ENCODE peak calls at places on chromosomes 12 and 14, in six cellular contexts. K is A673, S is heart right ventricle, M is fibroblast of lung, T is uterus, V is PC-9. J is an unnamed sample.

GRCh38 chr12:58873496-58873895 is 46.8 kb downstream of the LRIG3 start:
- DNase-seq in K (no peak), S (no peak), M (no peak), T (no peak), V (no peak), J (no peak)

GRCh38 chr12:98793121-98793520 is 148.0 kb downstream of the APAF1 start:
- DNase-seq in K (no peak), S (no peak), M (no peak), T (no peak), V (no peak), J (no peak)

GRCh38 chr14:90388437-90388836 is 8.4 kb upstream of the CALM1 start:
- DNase-seq in K (peak; percentile 74), S (no peak), M (peak; percentile 86), T (no peak), V (peak; percentile 19), J (no peak)

GRCh38 chr14:70822706-70823185 is 13.4 kb upstream of the MAP3K9 start:
- DNase-seq in K (no peak), S (peak; percentile 34), M (no peak), T (peak; percentile 22), V (peak; percentile 59), J (peak; percentile 53)

GRCh38 chr14:56491299-56492285 is 88.0 kb upstream of the TMEM260 start:
- DNase-seq in K (peak; percentile 90), S (peak; percentile 25), M (peak; percentile 53), T (no peak), V (peak; percentile 27), J (no peak)

GRCh38 chr14:104080557-104081492 is 4.7 kb upstream of the ASPG start:
- DNase-seq in K (no peak), S (no peak), M (no peak), T (no peak), V (no peak), J (no peak)

GRCh38 chr12:95953000-95953399 is 9.9 kb downstream of the AMDHD1 start:
- DNase-seq in K (peak; percentile 27), S (no peak), M (no peak), T (no peak), V (no peak), J (no peak)

GRCh38 chr14:100115726-100116125 is 43.7 kb downstream of the DEGS2 start:
- DNase-seq in K (no peak), S (no peak), M (no peak), T (no peak), V (no peak), J (no peak)

GRCh38 chr12:20212658-20213387 is 155.5 kb upstream of the PDE3A start:
- DNase-seq in K (peak; percentile 98), S (peak; percentile 89), M (peak; percentile 100), T (peak; percentile 84), V (peak; percentile 86), J (peak; percentile 89)

GRCh38 chr14:59028476-59029202 is 159.8 kb upstream of the DAAM1 start:
- DNase-seq in K (peak; percentile 75), S (peak; percentile 25), M (peak; percentile 96), T (peak; percentile 58), V (peak; percentile 56), J (peak; percentile 80)

GRCh38 chr12:117155278-117156060 is 34.8 kb downstream of the FBXO21 start:
- DNase-seq in K (peak; percentile 51), S (peak; percentile 46), M (peak; percentile 26), T (peak; percentile 28), V (peak; percentile 66), J (peak; percentile 49)

GRCh38 chr14:95548328-95548929 is 13.6 kb downstream of the GLRX5 start:
- DNase-seq in K (no peak), S (no peak), M (no peak), T (no peak), V (no peak), J (no peak)

GRCh38 chr14:20682435-20683124 is 1.8 kb upstream of the RNASE4 start:
- DNase-seq in K (peak; percentile 95), S (peak; percentile 93), M (peak; percentile 94), T (peak; percentile 90), V (peak; percentile 71), J (peak; percentile 95)

GRCh38 chr14:49581209-49581960 is 4.8 kb downstream of the RPS29 start:
- DNase-seq in K (no peak), S (no peak), M (no peak), T (no peak), V (no peak), J (no peak)

GRCh38 chr14:88825078-88825458 is 617 bp downstream of the TTC8 start:
- DNase-seq in K (no peak), S (no peak), M (no peak), T (no peak), V (no peak), J (no peak)

GRCh38 chr12:60035835-60036234 is 440.0 kb downstream of the SLC16A7 start:
- DNase-seq in K (no peak), S (no peak), M (no peak), T (no peak), V (no peak), J (no peak)

GRCh38 chr14:100615736-100616695 is 28.8 kb upstream of the BEGAIN start:
- DNase-seq in K (no peak), S (no peak), M (no peak), T (peak; percentile 2), V (no peak), J (peak; percentile 24)

GRCh38 chr12:116366456-116366776 is 88.9 kb upstream of the MED13L start:
- DNase-seq in K (peak; percentile 86), S (no peak), M (no peak), T (no peak), V (no peak), J (no peak)

GRCh38 chr12:95201056-95201670 is 16.1 kb downstream of the FGD6 start:
- DNase-seq in K (no peak), S (no peak), M (no peak), T (no peak), V (peak; percentile 46), J (no peak)

GRCh38 chr12:65074932-65075331 is 46.2 kb downstream of the WIF1 start:
- DNase-seq in K (no peak), S (no peak), M (no peak), T (no peak), V (no peak), J (no peak)

GRCh38 chr14:67806228-67806627 is 10.2 kb downstream of the ZFYVE26 start:
- DNase-seq in K (peak; percentile 59), S (no peak), M (no peak), T (no peak), V (no peak), J (no peak)

GRCh38 chr14:67798731-67799130 is 17.7 kb downstream of the ZFYVE26 start:
- DNase-seq in K (no peak), S (no peak), M (no peak), T (no peak), V (no peak), J (no peak)

DNA sequence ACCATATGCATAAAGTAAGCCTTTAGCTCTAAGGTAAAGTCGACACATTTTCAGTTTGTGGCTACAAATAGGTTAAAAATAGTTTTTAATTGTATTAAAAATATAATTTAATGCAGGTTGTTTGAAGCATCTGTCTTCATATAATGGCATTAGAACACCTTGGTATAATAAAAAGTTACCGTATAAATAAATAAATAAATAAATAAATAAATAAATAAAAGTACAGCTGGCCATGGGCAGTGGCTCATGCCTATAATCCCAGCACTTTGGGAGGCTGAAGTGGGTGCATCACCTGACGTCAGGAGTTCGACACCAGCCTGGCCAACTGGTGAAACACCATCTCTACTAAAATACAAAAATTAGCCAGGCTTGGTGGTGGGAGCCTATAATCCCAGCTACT is 15.6 kb downstream of the ZFYVE26 start:
- DNase-seq in K (no peak), S (no peak), M (no peak), T (no peak), V (no peak), J (no peak)
- H3K36me3 ChIP-seq in K (peaks cover 21% of the 10 kb centered on the region), S (peaks cover 74% of the 10 kb centered on the region), M (peaks cover 6% of the 10 kb centered on the region), T (no peaks in the 10 kb centered on the region), V (no peaks in the 10 kb centered on the region), J (peaks cover 24% of the 10 kb centered on the region)

GRCh38 chr12:103880299-103881142 is 39.5 kb upstream of the NT5DC3 start:
- DNase-seq in K (no peak), S (no peak), M (no peak), T (no peak), V (no peak), J (no peak)
- H3K27ac ChIP-seq in K (no peak overlapping the region), S (no peak overlapping the region), M (no peak overlapping the region), T (no peak overlapping the region), V (no peak overlapping the region), J (no peak overlapping the region)

DNA sequence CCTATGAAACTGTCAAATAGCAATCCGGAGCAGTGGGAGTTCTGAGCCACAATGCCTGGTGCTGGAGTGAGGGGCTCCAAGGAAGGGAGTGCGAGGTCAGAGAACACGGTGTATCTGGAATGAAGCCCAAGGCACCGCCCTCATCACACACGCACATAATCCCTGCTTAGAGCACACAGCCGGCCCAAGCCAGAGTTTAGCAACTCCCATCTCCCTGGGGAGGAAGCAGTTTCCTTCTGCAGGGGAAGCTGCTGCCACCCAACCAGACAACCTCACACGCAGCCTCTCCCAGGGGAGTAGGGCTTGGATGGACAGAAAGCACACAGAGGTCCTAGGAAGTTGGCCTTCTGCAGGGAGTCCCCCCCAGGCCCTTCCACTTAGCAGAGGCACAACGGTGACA is 31.3 kb downstream of the ACTN1 start:
- DNase-seq in K (peak; percentile 97), S (peak; percentile 86), M (peak; percentile 76), T (peak; percentile 72), V (no peak), J (peak; percentile 88)
- H3K4me1 ChIP-seq in K (peaks cover 98% of the 10 kb centered on the region), S (peaks cover 100% of the 10 kb centered on the region), M (peaks cover 61% of the 10 kb centered on the region), T (peaks cover 20% of the 10 kb centered on the region), V (peaks cover 76% of the 10 kb centered on the region), J (peaks cover 2% of the 10 kb centered on the region)

GRCh38 chr12:31558521-31558920 is 32.4 kb downstream of the DENND5B start:
- DNase-seq in K (no peak), S (no peak), M (peak; percentile 74), T (no peak), V (no peak), J (no peak)
- H3K36me3 ChIP-seq in K (no peaks in the 10 kb centered on the region), S (no peaks in the 10 kb centered on the region), M (no peaks in the 10 kb centered on the region), T (no peaks in the 10 kb centered on the region), V (no peaks in the 10 kb centered on the region), J (no peaks in the 10 kb centered on the region)